ENCODE peak calls at places on chromosomes 1 and 21, in nine cellular contexts. J is SK-N-SH; N is GM23248; V is keratinocyte; Y is thoracic aorta; S is aorta; O is left ventricle myocardium inferior; G is mammary epithelial cell; Q is CD4-positive, CD25-positive, alpha-beta regulatory T cell. R is an unnamed sample. For H3K4me1, the result is how much of the 10 kb centered on the place peaks cover.

GRCh38 chr21:46156678-46157077 is 1.3 kb upstream of the FTCD start:
- DNase-seq in J (no peak), N (no peak), V (no peak), Y (no peak), S (no peak), O (no peak), G (no peak), Q (no peak), R (no peak)

GRCh38 chr1:214234635-214235025 is 46.3 kb upstream of the SMYD2 start:
- DNase-seq in J (no peak), N (peak), V (no peak), Y (no peak), S (no peak), O (no peak), G (no peak), Q (no peak), R (no peak)

GRCh38 chr1:183093821-183094287 is 70.6 kb downstream of the LAMC1 start:
- DNase-seq in J (no peak), N (peak), V (peak), Y (no peak), S (no peak), O (no peak), G (peak), Q (no peak), R (no peak)

GRCh38 chr1:53819387-53819786 is 18.7 kb downstream of the NDC1 start:
- DNase-seq in J (no peak), N (no peak), V (no peak), Y (no peak), S (no peak), O (no peak), G (no peak), Q (no peak), R (no peak)

GRCh38 chr1:8660455-8660854 is 157.0 kb downstream of the RERE start:
- DNase-seq in J (peak), N (peak), V (peak), Y (peak), S (peak), O (peak), G (peak), Q (no peak), R (peak)

GRCh38 chr1:145960468-145961108 is 2.8 kb upstream of the LIX1L start:
- DNase-seq in J (peak), N (peak), V (no peak), Y (peak), S (peak), O (peak), G (peak), Q (peak), R (peak)

GRCh38 chr1:83827731-83828130 is 171.2 kb downstream of the TTLL7 start:
- DNase-seq in J (no peak), N (no peak), V (no peak), Y (no peak), S (no peak), O (peak), G (no peak), Q (no peak), R (no peak)

GRCh38 chr21:17352937-17353655 is 159.7 kb upstream of the CXADR start:
- DNase-seq in J (no peak), N (no peak), V (no peak), Y (no peak), S (no peak), O (no peak), G (peak), Q (no peak), R (no peak)

GRCh38 chr1:67898033-67898726 is 64.9 kb upstream of the GNG12 start:
- DNase-seq in J (no peak), N (peak), V (no peak), Y (no peak), S (no peak), O (no peak), G (no peak), Q (no peak), R (no peak)

GRCh38 chr1:1918901-1919303 is at the start of gene TMEM52:
- DNase-seq in J (peak), N (no peak), V (no peak), Y (no peak), S (no peak), O (no peak), G (no peak), Q (no peak), R (no peak)

GRCh38 chr1:116453481-116453880 is 80.4 kb downstream of the ATP1A1 start:
- DNase-seq in J (no peak), N (no peak), V (no peak), Y (no peak), S (no peak), O (no peak), G (no peak), Q (no peak), R (peak)

GRCh38 chr1:201709564-201710295 is 119.2 kb upstream of the IPO9 start:
- DNase-seq in J (peak), N (peak), V (no peak), Y (no peak), S (peak), O (peak), G (peak), Q (peak), R (peak)

GRCh38 chr1:174938306-174939000 is 61.3 kb upstream of the CACYBP start:
- DNase-seq in J (peak), N (no peak), V (no peak), Y (no peak), S (no peak), O (no peak), G (no peak), Q (no peak), R (no peak)

GRCh38 chr1:7485086-7485780 is 285.9 kb upstream of the VAMP3 start:
- DNase-seq in J (no peak), N (no peak), V (no peak), Y (no peak), S (no peak), O (no peak), G (no peak), Q (no peak), R (no peak)

GRCh38 chr1:216793303-216793702 is 70.1 kb upstream of the ESRRG start:
- DNase-seq in J (no peak), N (no peak), V (no peak), Y (no peak), S (no peak), O (no peak), G (no peak), Q (no peak), R (no peak)

GRCh38 chr1:212457740-212458338 is 25.1 kb downstream of the NENF start:
- DNase-seq in J (peak), N (peak), V (no peak), Y (no peak), S (peak), O (no peak), G (peak), Q (peak), R (no peak)

GRCh38 chr1:30847358-30847972 is 61.1 kb downstream of the SDC3 start:
- DNase-seq in J (no peak), N (no peak), V (no peak), Y (no peak), S (peak), O (peak), G (peak), Q (no peak), R (no peak)

GRCh38 chr1:151945725-151946365 is 36.5 kb upstream of the THEM4 start:
- DNase-seq in J (peak), N (peak), V (peak), Y (peak), S (peak), O (peak), G (peak), Q (peak), R (peak)

GRCh38 chr1:12245116-12245515 is 15.3 kb downstream of the VPS13D start:
- DNase-seq in J (no peak), N (peak), V (no peak), Y (no peak), S (no peak), O (no peak), G (no peak), Q (no peak), R (no peak)

GRCh38 chr1:12245733-12246132 is 15.9 kb downstream of the VPS13D start:
- DNase-seq in J (no peak), N (no peak), V (no peak), Y (no peak), S (no peak), O (no peak), G (no peak), Q (no peak), R (no peak)

GRCh38 chr1:12244585-12244984 is 14.8 kb downstream of the VPS13D start:
- DNase-seq in J (no peak), N (no peak), V (no peak), Y (no peak), S (no peak), O (no peak), G (peak), Q (no peak), R (peak)

GRCh38 chr1:12246584-12246983 is 16.8 kb downstream of the VPS13D start:
- DNase-seq in J (no peak), N (no peak), V (no peak), Y (no peak), S (no peak), O (no peak), G (no peak), Q (no peak), R (no peak)

DNA sequence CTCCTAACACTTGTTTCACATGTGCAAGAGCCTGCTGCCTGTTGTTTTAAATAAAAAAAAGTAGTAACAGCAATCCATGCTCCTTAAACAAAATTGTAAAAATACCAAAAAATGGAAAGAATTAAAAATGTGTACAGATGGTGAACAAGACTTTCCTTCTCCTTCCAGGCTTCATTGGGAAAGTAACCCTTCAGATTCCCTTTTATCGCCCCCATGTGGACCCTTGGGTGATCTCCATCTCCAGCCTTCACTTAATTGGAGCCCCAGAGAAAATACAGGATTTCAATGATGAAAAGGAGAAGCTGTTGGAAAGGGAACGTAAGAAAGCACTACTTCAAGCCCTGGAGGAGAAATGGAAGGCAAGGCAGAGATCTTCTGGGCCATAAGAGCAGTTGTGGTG is 14.2 kb downstream of the VPS13D start:
- DNase-seq in J (peak), N (peak), V (no peak), Y (no peak), S (no peak), O (no peak), G (no peak), Q (no peak), R (no peak)
- H3K4me1 ChIP-seq in J (under half), N (under half), V (under half), Y (under half), S (under half), O (under half), G (under half), Q (under half), R (under half)

GRCh38 chr21:43364261-43364510 is 62.7 kb downstream of the SIK1 start:
- DNase-seq in J (no peak), N (no peak), V (no peak), Y (no peak), S (no peak), O (no peak), G (no peak), Q (no peak), R (no peak)

GRCh38 chr21:43361493-43362296 is 65.2 kb downstream of the SIK1 start:
- DNase-seq in J (no peak), N (peak), V (peak), Y (no peak), S (no peak), O (peak), G (peak), Q (peak), R (peak)

GRCh38 chr21:43363506-43364260 is 63.2 kb downstream of the SIK1 start:
- DNase-seq in J (no peak), N (no peak), V (no peak), Y (no peak), S (no peak), O (no peak), G (no peak), Q (no peak), R (no peak)

GRCh38 chr21:43362306-43362927 is 64.5 kb downstream of the SIK1 start:
- DNase-seq in J (peak), N (peak), V (no peak), Y (no peak), S (peak), O (peak), G (peak), Q (peak), R (peak)

GRCh38 chr21:43362928-43363314 is 64.0 kb downstream of the SIK1 start:
- DNase-seq in J (no peak), N (no peak), V (no peak), Y (no peak), S (no peak), O (no peak), G (no peak), Q (no peak), R (no peak)
- H3K4me1 ChIP-seq in J (half or more), N (under half), V (under half), Y (under half), S (under half), O (half or more), G (under half), Q (under half), R (under half)

GRCh38 chr1:19390166-19390850 is 78.2 kb downstream of the SLC66A1 start:
- DNase-seq in J (no peak), N (no peak), V (no peak), Y (no peak), S (no peak), O (no peak), G (no peak), Q (no peak), R (no peak)

GRCh38 chr1:19393051-19393450 is 80.9 kb downstream of the SLC66A1 start:
- DNase-seq in J (no peak), N (no peak), V (no peak), Y (no peak), S (no peak), O (no peak), G (no peak), Q (no peak), R (no peak)

GRCh38 chr1:19391596-19391981 is 79.5 kb downstream of the SLC66A1 start:
- DNase-seq in J (no peak), N (no peak), V (no peak), Y (no peak), S (no peak), O (no peak), G (no peak), Q (no peak), R (no peak)

GRCh38 chr1:19390901-19391595 is 78.9 kb downstream of the SLC66A1 start:
- DNase-seq in J (peak), N (peak), V (no peak), Y (no peak), S (no peak), O (peak), G (peak), Q (peak), R (peak)

GRCh38 chr1:19392221-19392620 is 80.1 kb downstream of the SLC66A1 start:
- DNase-seq in J (no peak), N (no peak), V (no peak), Y (no peak), S (no peak), O (no peak), G (no peak), Q (no peak), R (no peak)
- H3K4me1 ChIP-seq in J (half or more), N (under half), V (under half), Y (under half), S (under half), O (half or more), G (under half), Q (half or more), R (under half)

GRCh38 chr1:94622757-94623156 is 81.2 kb upstream of the F3 start:
- DNase-seq in J (no peak), N (peak), V (peak), Y (no peak), S (no peak), O (no peak), G (peak), Q (no peak), R (no peak)
- H3K4me1 ChIP-seq in J (under half), N (under half), V (half or more), Y (under half), S (under half), O (under half), G (half or more), Q (under half), R (under half)

GRCh38 chr1:58896211-58897183 is 112.7 kb upstream of the JUN start:
- DNase-seq in J (peak), N (peak), V (no peak), Y (no peak), S (no peak), O (peak), G (no peak), Q (no peak), R (peak)
- H3K4me1 ChIP-seq in J (under half), N (under half), V (under half), Y (under half), S (under half), O (half or more), G (under half), Q (under half), R (under half)

GRCh38 chr1:162145966-162146696 is 76.6 kb downstream of the NOS1AP start:
- DNase-seq in J (no peak), N (no peak), V (no peak), Y (no peak), S (no peak), O (no peak), G (no peak), Q (no peak), R (no peak)
- H3K4me1 ChIP-seq in J (under half), N (under half), V (under half), Y (under half), S (under half), O (under half), G (under half), Q (under half), R (under half)

GRCh38 chr1:111222308-111223125 is 5.0 kb upstream of the CHI3L2 start:
- DNase-seq in J (peak), N (peak), V (no peak), Y (peak), S (peak), O (peak), G (peak), Q (peak), R (peak)
- H3K4me1 ChIP-seq in J (under half), N (under half), V (under half), Y (under half), S (under half), O (under half), G (under half), Q (half or more), R (under half)

GRCh38 chr1:113252166-113252565 is 138.1 kb upstream of the MAGI3 start:
- DNase-seq in J (no peak), N (no peak), V (no peak), Y (no peak), S (no peak), O (no peak), G (no peak), Q (no peak), R (no peak)

GRCh38 chr1:113255728-113256347 is 134.5 kb upstream of the MAGI3 start:
- DNase-seq in J (no peak), N (no peak), V (no peak), Y (no peak), S (no peak), O (no peak), G (no peak), Q (no peak), R (peak)

GRCh38 chr1:113255038-113255727 is 135.1 kb upstream of the MAGI3 start:
- DNase-seq in J (no peak), N (no peak), V (no peak), Y (no peak), S (no peak), O (no peak), G (no peak), Q (no peak), R (peak)

GRCh38 chr1:113253979-113254378 is 136.3 kb upstream of the MAGI3 start:
- DNase-seq in J (no peak), N (no peak), V (no peak), Y (no peak), S (no peak), O (no peak), G (no peak), Q (no peak), R (no peak)

DNA sequence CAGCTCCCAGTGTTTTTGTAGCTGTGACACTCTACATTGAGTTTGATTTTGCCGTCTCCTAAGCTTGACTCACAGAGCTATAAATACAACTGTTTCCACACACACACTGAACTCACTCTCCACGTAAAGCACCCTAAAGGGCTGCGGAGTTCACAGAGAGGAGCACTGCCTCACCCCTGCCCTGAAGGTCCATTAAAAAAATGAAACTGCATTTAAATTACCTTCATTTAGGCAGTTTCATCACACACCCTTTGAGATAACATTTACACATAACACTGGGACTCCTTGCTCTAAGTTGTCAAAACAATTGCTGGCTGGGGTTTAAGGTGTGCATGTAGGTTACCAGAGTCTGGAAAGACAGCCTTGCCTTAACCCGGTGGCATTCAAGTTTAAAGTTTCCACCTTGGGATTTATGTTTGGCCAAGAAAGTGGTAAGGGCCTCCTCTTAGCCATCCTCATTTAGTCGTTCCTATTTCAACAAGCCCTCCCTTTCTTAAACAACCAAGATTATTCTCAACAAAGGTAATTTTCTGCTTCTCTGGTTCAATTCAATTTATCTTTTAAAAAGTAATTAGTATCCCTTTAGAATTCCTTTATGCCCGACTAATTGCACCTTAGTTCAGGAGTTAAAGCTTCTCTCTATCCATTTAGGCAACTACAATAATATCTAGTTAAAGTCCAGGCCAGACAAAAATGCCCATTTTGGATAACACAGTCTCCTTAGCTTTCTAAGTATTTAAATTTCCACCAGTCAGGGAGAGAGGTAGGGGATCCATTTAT is 136.9 kb upstream of the MAGI3 start:
- DNase-seq in J (no peak), N (no peak), V (no peak), Y (no peak), S (no peak), O (no peak), G (no peak), Q (no peak), R (no peak)
- H3K4me1 ChIP-seq in J (under half), N (under half), V (under half), Y (under half), S (under half), O (under half), G (under half), Q (under half), R (under half)

DNA sequence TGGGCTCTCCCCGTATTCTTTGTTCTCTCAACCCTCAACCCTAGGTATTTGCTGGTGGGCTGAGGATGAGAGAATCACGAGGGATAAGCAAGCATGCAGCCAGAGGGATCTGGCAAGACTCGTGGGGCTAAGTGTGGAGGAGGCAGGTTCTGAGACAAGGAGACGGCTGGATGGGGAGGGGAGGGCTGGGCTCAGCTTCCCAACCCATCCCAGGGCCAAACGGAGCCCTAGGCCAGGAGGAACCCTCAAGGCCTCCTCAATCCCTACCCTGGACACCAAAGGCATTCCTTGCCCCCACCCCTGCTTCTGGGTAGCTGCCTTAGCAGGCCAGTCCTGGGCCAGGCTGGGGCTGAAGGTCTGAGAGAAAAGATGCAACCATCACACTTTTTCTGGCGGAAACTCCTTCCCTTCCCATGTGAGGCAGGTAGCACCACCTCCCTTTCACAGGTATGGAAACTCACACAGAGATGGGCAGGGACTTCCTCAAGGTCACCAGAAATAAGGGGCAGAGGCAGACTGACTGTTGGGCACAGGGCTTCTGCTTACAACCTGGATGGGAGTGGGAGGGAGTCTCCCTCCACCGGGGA is 6.2 kb downstream of the MEF2D start:
- DNase-seq in J (no peak), N (peak), V (no peak), Y (no peak), S (no peak), O (no peak), G (no peak), Q (no peak), R (no peak)
- H3K4me1 ChIP-seq in J (half or more), N (half or more), V (under half), Y (half or more), S (under half), O (half or more), G (under half), Q (half or more), R (half or more)

GRCh38 chr1:157135646-157136045 is 2.5 kb downstream of the ETV3 start:
- DNase-seq in J (no peak), N (no peak), V (no peak), Y (no peak), S (no peak), O (no peak), G (peak), Q (no peak), R (no peak)
- H3K4me1 ChIP-seq in J (under half), N (under half), V (half or more), Y (under half), S (under half), O (half or more), G (half or more), Q (half or more), R (under half)